ENCODE peak calls at places on chromosomes 6 and 20, in four cellular contexts. T, N, S and D are unnamed samples.

GRCh38 chr20:33028875-33029274 is 2.6 kb upstream of the BPIFB6 start:
- DNase-seq in T (no peak), N (no peak), S (no peak), D (no peak)

GRCh38 chr20:41738584-41739193 is 120.5 kb upstream of the CHD6 start:
- DNase-seq in T (peak), N (peak), S (peak), D (no peak)

GRCh38 chr20:40390654-40391053 is 298.4 kb downstream of the MAFB start:
- DNase-seq in T (no peak), N (no peak), S (no peak), D (no peak)

GRCh38 chr6:3023663-3024483 is 24.2 kb downstream of the NQO2 start:
- DNase-seq in T (peak), N (peak), S (peak), D (peak)

GRCh38 chr6:84434550-84434949 is 207.1 kb upstream of the CEP162 start:
- DNase-seq in T (no peak), N (no peak), S (no peak), D (no peak)

GRCh38 chr6:164889980-164890379 is 419.4 kb downstream of the C6orf118 start:
- DNase-seq in T (no peak), N (no peak), S (no peak), D (no peak)

GRCh38 chr20:63045991-63046390 is 39.2 kb upstream of the BHLHE23 start:
- DNase-seq in T (no peak), N (no peak), S (no peak), D (no peak)

GRCh38 chr20:5908981-5909380 is 41.4 kb downstream of the TRMT6 start:
- DNase-seq in T (no peak), N (no peak), S (no peak), D (no peak)

GRCh38 chr6:159727717-159728440 is 573 bp downstream of the WTAP start:
- DNase-seq in T (no peak), N (no peak), S (no peak), D (peak)

GRCh38 chr6:169079650-169080049 is 174.0 kb downstream of the THBS2 start:
- DNase-seq in T (no peak), N (no peak), S (no peak), D (no peak)

GRCh38 chr6:157020398-157021266 is 243.5 kb downstream of the ARID1B start:
- DNase-seq in T (peak), N (no peak), S (no peak), D (peak)

GRCh38 chr6:87514831-87515230 is 42.1 kb downstream of the SLC35A1 start:
- DNase-seq in T (no peak), N (no peak), S (no peak), D (no peak)

GRCh38 chr20:50977066-50978045 is 18.7 kb downstream of the MOCS3 start:
- DNase-seq in T (no peak), N (no peak), S (no peak), D (no peak)

GRCh38 chr6:161318456-161318855 is 44.6 kb upstream of the AGPAT4 start:
- DNase-seq in T (no peak), N (no peak), S (no peak), D (no peak)

GRCh38 chr6:19156443-19156842 is 680.7 kb upstream of the ID4 start:
- DNase-seq in T (no peak), N (no peak), S (no peak), D (no peak)